ENCODE peak calls at places on chromosomes 1 and 21, in ten cellular contexts. N, P, S, D, O, U, V, F, L and Q are unnamed samples.
A peak's percentile ranks its signal among the peaks of the same experiment; 100 is the strongest.

GRCh38 chr1:228416217-228416971 is at the start of gene TRIM17:
- DNase-seq in L (no peak), D (peak; percentile 59), N (no peak), V (no peak), P (no peak), O (no peak), U (no peak), S (peak; percentile 58), F (no peak), Q (no peak)

GRCh38 chr1:151972533-151973270 is 21.0 kb downstream of the S100A10 start:
- DNase-seq in O (peak; percentile 67), V (peak; percentile 19), D (peak; percentile 52), L (no peak), F (no peak), S (no peak), P (peak; percentile 91), U (no peak), N (peak; percentile 87), Q (peak; percentile 66)

GRCh38 chr1:203764105-203765028 is 616 bp upstream of the LAX1 start:
- DNase-seq in D (no peak), U (no peak), L (no peak), N (no peak), O (no peak), P (no peak), F (no peak), V (peak; percentile 12), S (no peak), Q (no peak)

GRCh38 chr1:220874201-220874655 is 5.0 kb upstream of the HLX start:
- DNase-seq in S (no peak), L (no peak), P (peak; percentile 93), N (peak; percentile 66), U (peak; percentile 66), O (peak; percentile 50), F (no peak), V (peak; percentile 53), D (peak; percentile 55), Q (no peak)

GRCh38 chr21:29647353-29647781 is 292.4 kb downstream of the GRIK1 start:
- DNase-seq in S (no peak), O (no peak), V (peak; percentile 64), P (peak; percentile 40), F (no peak), N (peak; percentile 97), L (no peak), U (no peak), D (no peak), Q (no peak)

GRCh38 chr21:45883090-45883489 is 98.5 kb upstream of the COL6A1 start:
- DNase-seq in O (no peak), N (no peak), F (no peak), V (no peak), S (no peak), P (no peak), D (no peak), L (no peak), U (no peak), Q (no peak)

GRCh38 chr21:36835383-36835795 is 131.1 kb downstream of the HLCS start:
- DNase-seq in V (no peak), F (no peak), L (no peak), D (no peak), N (no peak), O (peak; percentile 79), U (peak; percentile 50), P (no peak), S (no peak), Q (no peak)

GRCh38 chr21:20875741-20876140 is 122.5 kb upstream of the NCAM2 start:
- DNase-seq in V (no peak), S (no peak), P (no peak), U (no peak), D (no peak), F (no peak), O (no peak), L (no peak), N (no peak), Q (no peak)

GRCh38 chr1:41242645-41243171 is 602 bp upstream of the SCMH1 start:
- DNase-seq in U (no peak), F (no peak), S (no peak), P (peak; percentile 10), N (no peak), L (peak; percentile 40), V (no peak), D (no peak), O (no peak), Q (no peak)

GRCh38 chr1:63274979-63275378 is 47.4 kb upstream of the FOXD3 start:
- DNase-seq in N (no peak), S (no peak), O (no peak), P (no peak), U (no peak), L (no peak), D (no peak), F (no peak), V (no peak), Q (no peak)

GRCh38 chr1:217562229-217562878 is 68.5 kb downstream of the GPATCH2 start:
- DNase-seq in F (no peak), D (no peak), U (no peak), O (no peak), S (no peak), L (no peak), P (peak; percentile 2), N (peak; percentile 86), V (no peak), Q (no peak)

GRCh38 chr21:43657355-43658093 is 1.8 kb downstream of the HSF2BP start:
- DNase-seq in F (no peak), L (no peak), S (peak; percentile 45), O (no peak), V (no peak), U (peak; percentile 32), N (no peak), D (no peak), P (peak; percentile 88), Q (no peak)

GRCh38 chr1:178644308-178645120 is 80.5 kb upstream of the RALGPS2 start:
- DNase-seq in L (peak; percentile 68), N (peak; percentile 59), V (no peak), U (peak; percentile 26), O (peak; percentile 44), F (no peak), D (peak; percentile 90), S (no peak), P (peak; percentile 93), Q (peak; percentile 56)

GRCh38 chr1:41097105-41097504 is 75.6 kb upstream of the SLFNL1 start:
- DNase-seq in U (no peak), N (peak; percentile 73), F (no peak), S (no peak), O (no peak), D (no peak), V (no peak), L (no peak), P (no peak), Q (no peak)

DNA sequence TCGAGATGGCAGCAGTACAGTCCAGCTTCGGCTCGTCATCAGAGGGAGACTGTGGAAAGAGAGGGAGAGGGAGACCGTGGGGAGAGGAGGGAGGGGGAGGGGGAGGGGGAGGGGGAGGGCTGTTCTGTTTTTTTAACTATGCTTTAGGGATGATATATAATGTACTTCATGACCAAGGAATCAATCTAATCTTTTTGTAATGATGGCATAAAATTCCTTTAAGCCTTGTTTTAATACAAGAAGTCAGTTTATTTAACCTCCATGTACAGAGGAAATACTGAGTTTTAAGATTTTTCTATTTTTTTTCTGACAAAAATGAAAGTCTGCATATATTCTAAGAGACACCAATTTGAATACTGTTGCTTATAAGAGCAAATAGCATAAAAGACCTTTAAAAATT is 41.9 kb downstream of the PTBP2 start:
- DNase-seq in F (no peak), S (no peak), O (no peak), N (no peak), L (no peak), U (no peak), P (no peak), V (no peak), D (no peak), Q (no peak)
- H3K9me3 ChIP-seq in F (no peaks in the 10 kb centered on the region), S (no peaks in the 10 kb centered on the region), O (no peaks in the 10 kb centered on the region), N (no peaks in the 10 kb centered on the region), L (no peaks in the 10 kb centered on the region), U (no peaks in the 10 kb centered on the region), P (no peaks in the 10 kb centered on the region), V (peaks cover 2% of the 10 kb centered on the region), D (no peaks in the 10 kb centered on the region), Q (no peaks in the 10 kb centered on the region)

DNA sequence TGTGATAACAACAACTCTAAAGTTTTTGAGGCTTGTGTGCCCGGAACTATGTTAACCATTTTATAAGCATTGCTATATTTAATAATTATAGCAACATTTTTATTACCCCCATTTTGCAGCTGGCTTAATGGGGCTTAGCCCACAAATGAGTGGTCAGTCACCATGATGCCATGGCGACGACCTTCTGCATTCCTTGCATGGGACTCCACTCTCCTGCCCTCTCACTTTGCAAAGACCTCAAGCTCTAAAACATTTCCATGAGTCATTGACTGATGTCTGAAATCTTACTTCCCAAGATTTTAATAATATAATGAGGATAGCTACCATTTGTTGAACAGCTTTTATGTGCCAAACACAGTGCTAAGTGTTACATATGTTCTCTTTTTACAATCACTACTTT is 15.4 kb downstream of the NGF start:
- DNase-seq in O (no peak), P (no peak), V (no peak), N (peak; percentile 66), S (no peak), U (no peak), L (no peak), F (no peak), D (no peak), Q (no peak)
- H3K4me1 ChIP-seq in O (no peaks in the 10 kb centered on the region), P (peaks cover 2% of the 10 kb centered on the region), V (no peaks in the 10 kb centered on the region), N (peaks cover 18% of the 10 kb centered on the region), S (peaks cover 17% of the 10 kb centered on the region), U (peaks cover 20% of the 10 kb centered on the region), L (no peaks in the 10 kb centered on the region), F (no peaks in the 10 kb centered on the region), D (peaks cover under 1% of the 10 kb centered on the region), Q (no peaks in the 10 kb centered on the region)

DNA sequence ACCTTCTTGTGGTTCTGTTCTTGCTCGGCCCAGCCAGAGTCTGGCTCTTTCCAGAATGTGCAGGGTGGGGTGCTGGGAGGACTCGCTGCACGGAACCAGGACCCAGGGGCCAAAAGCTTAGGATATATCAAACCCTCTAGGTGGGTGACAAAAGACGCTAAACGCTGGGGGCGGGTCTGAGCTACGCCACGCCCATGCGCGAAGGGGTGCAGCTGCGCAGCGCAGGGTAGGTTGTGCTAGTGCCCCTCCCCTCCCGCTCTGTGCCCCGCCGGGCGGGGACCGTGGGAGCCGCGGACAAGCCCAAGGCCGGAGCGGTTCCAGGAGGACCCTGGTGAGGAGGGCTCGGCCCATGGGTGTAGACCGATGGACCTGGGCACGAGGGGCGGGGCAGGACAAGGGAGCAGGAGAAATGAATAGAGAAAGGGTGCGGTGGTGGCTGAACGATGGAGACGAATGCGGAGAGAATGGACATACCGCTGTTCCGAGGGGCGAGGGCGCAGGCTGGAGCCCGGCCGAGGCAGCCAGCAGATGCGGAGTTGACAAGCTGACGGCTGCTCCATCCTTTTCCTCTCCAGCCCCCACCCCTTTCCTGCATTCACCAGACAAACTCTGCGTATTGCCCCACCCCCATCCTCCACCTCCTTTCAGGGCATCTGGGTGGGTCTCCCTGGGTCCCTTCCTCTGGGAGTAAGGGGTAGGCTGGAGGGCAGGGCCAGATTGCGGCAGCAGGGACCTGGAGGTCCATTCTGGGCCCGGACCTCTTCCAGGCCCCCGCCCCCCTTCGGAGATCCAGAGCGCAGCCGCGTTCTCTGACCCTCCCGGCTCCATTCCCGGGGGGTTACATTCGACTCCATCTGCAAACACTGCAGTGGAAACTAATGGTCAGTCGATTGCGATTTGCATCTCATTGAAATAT is at the start of gene RUSC1:
- DNase-seq in S (peak; percentile 86), U (peak; percentile 88), L (peak; percentile 90), N (peak; percentile 49), D (peak; percentile 76), F (peak; percentile 61), O (peak; percentile 87), P (peak; percentile 78), V (peak; percentile 78), Q (peak; percentile 75)
- TF ChIP-seq POLR2A in S (no peak), U (peak; percentile 53), L (no peak), N (no peak), D (no peak), F (no peak), O (peak; percentile 57), P (peak; percentile 85), V (peak; percentile 68), Q (no peak)

GRCh38 chr21:25420831-25421230 is 186.4 kb downstream of the MRPL39 start:
- DNase-seq in N (no peak), D (no peak), P (no peak), L (no peak), F (no peak), U (no peak), S (no peak), V (no peak), O (no peak), Q (no peak)
- H3K9me3 ChIP-seq in N (no peaks in the 10 kb centered on the region), D (no peaks in the 10 kb centered on the region), P (no peaks in the 10 kb centered on the region), L (no peaks in the 10 kb centered on the region), F (no peaks in the 10 kb centered on the region), U (no peaks in the 10 kb centered on the region), S (no peaks in the 10 kb centered on the region), V (no peaks in the 10 kb centered on the region), O (no peaks in the 10 kb centered on the region), Q (no peaks in the 10 kb centered on the region)